ENCODE peak calls at places on chromosomes 7 and 10, in four cellular contexts. One of them, this sample, is unnamed.

GRCh38 chr7:70573202-70573810 is 558.6 kb upstream of the GALNT17 start:
- DNase-seq in IMR-90: no peak
- DNase-seq in progenitor cell of endocrine pancreas: no peak
- DNase-seq in COR-L47: no peak
- DNase-seq in this sample: peak; percentile 27

GRCh38 chr7:1368150-1368681 is 91.1 kb downstream of the MICALL2 start:
- DNase-seq in IMR-90: no peak
- DNase-seq in progenitor cell of endocrine pancreas: no peak
- DNase-seq in COR-L47: no peak
- DNase-seq in this sample: no peak

GRCh38 chr7:131327049-131327625 is 539 bp upstream of the MKLN1 start:
- DNase-seq in IMR-90: peak; percentile 79
- DNase-seq in progenitor cell of endocrine pancreas: no peak
- DNase-seq in COR-L47: no peak
- DNase-seq in this sample: peak; percentile 43

GRCh38 chr7:77415822-77416620 is at the start of gene GSAP:
- DNase-seq in IMR-90: no peak
- DNase-seq in progenitor cell of endocrine pancreas: peak; percentile 42
- DNase-seq in COR-L47: peak; percentile 25
- DNase-seq in this sample: peak; percentile 70

GRCh38 chr7:34059551-34059840 is 154.2 kb downstream of the BMPER start:
- DNase-seq in IMR-90: no peak
- DNase-seq in progenitor cell of endocrine pancreas: no peak
- DNase-seq in COR-L47: no peak
- DNase-seq in this sample: no peak

GRCh38 chr7:42456267-42456666 is 219.3 kb upstream of the GLI3 start:
- DNase-seq in IMR-90: no peak
- DNase-seq in progenitor cell of endocrine pancreas: no peak
- DNase-seq in COR-L47: no peak
- DNase-seq in this sample: no peak

GRCh38 chr10:120978589-120979252 is 127.6 kb downstream of the WDR11 start:
- DNase-seq in IMR-90: peak; percentile 2
- DNase-seq in progenitor cell of endocrine pancreas: no peak
- DNase-seq in COR-L47: no peak
- DNase-seq in this sample: peak; percentile 38

GRCh38 chr7:134362587-134363483 is 46.1 kb upstream of the SLC35B4 start:
- DNase-seq in IMR-90: peak; percentile 18
- DNase-seq in progenitor cell of endocrine pancreas: no peak
- DNase-seq in COR-L47: no peak
- DNase-seq in this sample: no peak

GRCh38 chr7:112484671-112485097 is 3.9 kb downstream of the LSMEM1 start:
- DNase-seq in IMR-90: peak; percentile 93
- DNase-seq in progenitor cell of endocrine pancreas: no peak
- DNase-seq in COR-L47: no peak
- DNase-seq in this sample: no peak

GRCh38 chr7:117854186-117854585 is 19.1 kb downstream of the CTTNBP2 start:
- DNase-seq in IMR-90: no peak
- DNase-seq in progenitor cell of endocrine pancreas: no peak
- DNase-seq in COR-L47: no peak
- DNase-seq in this sample: no peak

GRCh38 chr7:153091477-153091876 is 331.9 kb downstream of the ACTR3B start:
- DNase-seq in IMR-90: no peak
- DNase-seq in progenitor cell of endocrine pancreas: no peak
- DNase-seq in COR-L47: no peak
- DNase-seq in this sample: no peak

GRCh38 chr7:33735403-33735802 is 169.9 kb upstream of the BMPER start:
- DNase-seq in IMR-90: no peak
- DNase-seq in progenitor cell of endocrine pancreas: no peak
- DNase-seq in COR-L47: no peak
- DNase-seq in this sample: no peak

GRCh38 chr7:138665669-138666140 is 35.5 kb downstream of the SVOPL start:
- DNase-seq in IMR-90: no peak
- DNase-seq in progenitor cell of endocrine pancreas: no peak
- DNase-seq in COR-L47: no peak
- DNase-seq in this sample: no peak

GRCh38 chr7:117666019-117666418 is 186.2 kb downstream of the CFTR start:
- DNase-seq in IMR-90: peak; percentile 83
- DNase-seq in progenitor cell of endocrine pancreas: no peak
- DNase-seq in COR-L47: no peak
- DNase-seq in this sample: no peak

GRCh38 chr10:130360826-130361311 is 224.7 kb downstream of the GLRX3 start:
- DNase-seq in IMR-90: no peak
- DNase-seq in progenitor cell of endocrine pancreas: no peak
- DNase-seq in COR-L47: no peak
- DNase-seq in this sample: no peak

GRCh38 chr7:68684246-68684850 is 913.9 kb upstream of the AUTS2 start:
- DNase-seq in IMR-90: peak; percentile 17
- DNase-seq in progenitor cell of endocrine pancreas: no peak
- DNase-seq in COR-L47: peak; percentile 42
- DNase-seq in this sample: peak; percentile 93

GRCh38 chr10:9792181-9792580 is 1225.5 kb upstream of the CELF2 start:
- DNase-seq in IMR-90: peak; percentile 37
- DNase-seq in progenitor cell of endocrine pancreas: no peak
- DNase-seq in COR-L47: no peak
- DNase-seq in this sample: no peak

GRCh38 chr10:102819054-102819453 is 18.2 kb downstream of the CYP17A1 start:
- DNase-seq in IMR-90: no peak
- DNase-seq in progenitor cell of endocrine pancreas: no peak
- DNase-seq in COR-L47: no peak
- DNase-seq in this sample: no peak

GRCh38 chr10:75195035-75195763 is 15.4 kb upstream of the VDAC2 start:
- DNase-seq in IMR-90: peak; percentile 93
- DNase-seq in progenitor cell of endocrine pancreas: no peak
- DNase-seq in COR-L47: no peak
- DNase-seq in this sample: no peak